ENCODE peak calls at places on chromosomes 5 and 9, in six cellular contexts. K, J, M, X, O and I are unnamed samples.

GRCh38 chr5:104739905-104740304 is 1177.3 kb upstream of the NUDT12 start:
- DNase-seq in K (no peak), J (no peak), M (no peak), X (no peak), O (no peak), I (no peak)

GRCh38 chr9:114745108-114745848 is 60.6 kb downstream of the TNFSF15 start:
- DNase-seq in K (no peak), J (peak; percentile 29), M (no peak), X (no peak), O (no peak), I (no peak)

GRCh38 chr5:74419468-74419867 is 221.1 kb downstream of the ENC1 start:
- DNase-seq in K (no peak), J (no peak), M (no peak), X (no peak), O (no peak), I (no peak)

GRCh38 chr5:150632305-150633160 is 7.9 kb upstream of the SYNPO start:
- DNase-seq in K (peak; percentile 96), J (peak; percentile 73), M (no peak), X (no peak), O (no peak), I (no peak)

GRCh38 chr9:2120926-2121689 is 106.0 kb downstream of the SMARCA2 start:
- DNase-seq in K (no peak), J (no peak), M (no peak), X (no peak), O (no peak), I (peak; percentile 11)

GRCh38 chr5:73974871-73975351 is 348.9 kb downstream of the ARHGEF28 start:
- DNase-seq in K (no peak), J (no peak), M (no peak), X (no peak), O (no peak), I (no peak)

GRCh38 chr5:135458921-135459331 is 6.8 kb upstream of the TIFAB start:
- DNase-seq in K (peak; percentile 72), J (peak; percentile 88), M (no peak), X (no peak), O (no peak), I (no peak)

GRCh38 chr5:121174351-121174750 is 677.3 kb upstream of the FTMT start:
- DNase-seq in K (no peak), J (no peak), M (no peak), X (no peak), O (no peak), I (no peak)

GRCh38 chr9:124784503-124784902 is 7.6 kb downstream of the OLFML2A start:
- DNase-seq in K (no peak), J (peak; percentile 65), M (no peak), X (no peak), O (no peak), I (no peak)

GRCh38 chr9:133113928-133114351 is 7.1 kb downstream of the RALGDS start:
- DNase-seq in K (no peak), J (peak; percentile 85), M (no peak), X (no peak), O (no peak), I (no peak)

GRCh38 chr5:150641006-150641570 is 628 bp downstream of the SYNPO start:
- DNase-seq in K (peak; percentile 74), J (peak; percentile 86), M (no peak), X (peak; percentile 0), O (no peak), I (no peak)

GRCh38 chr5:77180167-77181081 is 30.1 kb upstream of the PDE8B start:
- DNase-seq in K (no peak), J (no peak), M (no peak), X (peak; percentile 38), O (no peak), I (no peak)

GRCh38 chr5:88480766-88481499 is 212.3 kb upstream of the TMEM161B start:
- DNase-seq in K (no peak), J (peak; percentile 36), M (no peak), X (no peak), O (no peak), I (no peak)

GRCh38 chr9:122619996-122620395 is 5.5 kb downstream of the OR1Q1 start:
- DNase-seq in K (no peak), J (no peak), M (no peak), X (no peak), O (no peak), I (no peak)

GRCh38 chr9:3498691-3499090 is 27.1 kb downstream of the RFX3 start:
- DNase-seq in K (no peak), J (no peak), M (no peak), X (peak; percentile 23), O (no peak), I (no peak)

GRCh38 chr9:131999692-132000551 is 79.7 kb downstream of the MED27 start:
- DNase-seq in K (no peak), J (no peak), M (no peak), X (no peak), O (no peak), I (peak; percentile 45)

GRCh38 chr9:127155314-127155713 is 32.9 kb upstream of the ANGPTL2 start:
- DNase-seq in K (peak; percentile 21), J (no peak), M (no peak), X (no peak), O (no peak), I (no peak)

GRCh38 chr9:99162759-99163364 is 57.9 kb downstream of the TGFBR1 start:
- DNase-seq in K (no peak), J (no peak), M (no peak), X (peak; percentile 56), O (no peak), I (no peak)

GRCh38 chr5:58072202-58072791 is 387.6 kb downstream of the PLK2 start:
- DNase-seq in K (no peak), J (no peak), M (no peak), X (peak; percentile 41), O (no peak), I (no peak)

GRCh38 chr5:174724484-174725260 is at the start of gene MSX2:
- DNase-seq in K (peak; percentile 86), J (peak; percentile 99), M (no peak), X (peak; percentile 97), O (peak; percentile 34), I (peak; percentile 64)

GRCh38 chr5:43514471-43514815 is 505 bp downstream of the C5orf34 start:
- DNase-seq in K (peak; percentile 61), J (peak; percentile 94), M (no peak), X (no peak), O (no peak), I (peak; percentile 51)

GRCh38 chr5:161421067-161421466 is 125.5 kb downstream of the GABRB2 start:
- DNase-seq in K (no peak), J (no peak), M (no peak), X (peak; percentile 5), O (no peak), I (no peak)

GRCh38 chr9:109730228-109730627 is 49.8 kb upstream of the PALM2AKAP2 start:
- DNase-seq in K (no peak), J (no peak), M (no peak), X (no peak), O (no peak), I (no peak)

GRCh38 chr9:115058684-115059315 is 59.2 kb downstream of the TNC start:
- DNase-seq in K (no peak), J (peak; percentile 85), M (no peak), X (no peak), O (no peak), I (peak; percentile 36)

GRCh38 chr5:62937661-62938558 is 359.3 kb downstream of the LRRC70 start:
- DNase-seq in K (no peak), J (no peak), M (no peak), X (no peak), O (no peak), I (no peak)

GRCh38 chr5:154494036-154494435 is 16.0 kb upstream of the HAND1 start:
- DNase-seq in K (no peak), J (no peak), M (no peak), X (no peak), O (no peak), I (no peak)

GRCh38 chr5:14157494-14157782 is 14.3 kb downstream of the TRIO start:
- DNase-seq in K (peak; percentile 10), J (no peak), M (no peak), X (no peak), O (no peak), I (no peak)

GRCh38 chr9:80188579-80188978 is 616.8 kb downstream of the TLE4 start:
- DNase-seq in K (no peak), J (no peak), M (no peak), X (no peak), O (no peak), I (no peak)

GRCh38 chr5:179227196-179227577 is 118.1 kb downstream of the ADAMTS2 start:
- DNase-seq in K (no peak), J (peak; percentile 57), M (no peak), X (no peak), O (no peak), I (no peak)
- H3K27ac ChIP-seq in K (no peak overlapping the region), J (no peak overlapping the region), M (no peak overlapping the region), X (no peak overlapping the region), O (no peak overlapping the region), I (no peak overlapping the region)

GRCh38 chr5:140835622-140836510 is 1.8 kb downstream of the PCDHA7 start:
- DNase-seq in K (no peak), J (no peak), M (no peak), X (no peak), O (no peak), I (no peak)

GRCh38 chr5:140828402-140828737 is 610 bp downstream of the PCDHA6 start:
- DNase-seq in K (no peak), J (no peak), M (no peak), X (no peak), O (no peak), I (no peak)

DNA sequence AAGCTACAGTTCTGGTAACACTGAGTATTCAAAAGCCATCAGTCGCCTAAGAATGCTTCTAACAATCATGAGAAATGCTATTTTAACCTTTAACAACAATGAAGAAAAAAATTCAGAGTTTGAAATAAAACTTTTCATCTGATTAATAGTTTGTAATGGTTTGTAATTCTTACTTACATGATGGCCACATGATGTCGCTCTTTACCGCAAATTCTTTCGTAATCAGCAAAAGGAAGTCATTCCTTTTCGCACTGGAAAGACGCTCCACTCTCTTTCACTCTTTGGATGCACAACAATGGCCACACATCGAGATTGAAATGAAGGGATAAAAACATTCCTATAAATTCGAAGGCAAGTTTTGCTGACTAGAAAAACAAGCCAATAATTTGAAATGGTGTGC is at the start of gene PCDHA7:
- DNase-seq in K (no peak), J (no peak), M (no peak), X (no peak), O (no peak), I (no peak)
- H3K4me3 ChIP-seq in K (no peak within 1 kb of the TSS), J (peak within 1 kb of the TSS; percentile 46), M (no peak within 1 kb of the TSS), X (no peak within 1 kb of the TSS), O (no peak within 1 kb of the TSS), I (no peak within 1 kb of the TSS)

GRCh38 chr5:6734781-6735180 is 21.5 kb downstream of the TENT4A start:
- DNase-seq in K (no peak), J (no peak), M (no peak), X (no peak), O (no peak), I (no peak)
- H3K27ac ChIP-seq in K (no peak overlapping the region), J (peak overlapping the region; percentile 99), M (no peak overlapping the region), X (no peak overlapping the region), O (no peak overlapping the region), I (no peak overlapping the region)

GRCh38 chr9:91207889-91208651 is 153.6 kb downstream of the AUH start:
- DNase-seq in K (no peak), J (no peak), M (no peak), X (no peak), O (no peak), I (no peak)
- H3K4me3 ChIP-seq in K (no peak overlapping the region), J (peak overlapping the region; percentile 54), M (no peak overlapping the region), X (no peak overlapping the region), O (no peak overlapping the region), I (no peak overlapping the region)